ENCODE peak calls at places on chromosome 1, in ten cellular contexts. B, I, T, Y, V, N, M, A, K and U are unnamed samples.

GRCh38 chr1:153745417-153745816 is 17.6 kb downstream of the INTS3 start:
- DNase-seq in Y (no peak), K (no peak), V (no peak), M (no peak), N (no peak), I (no peak), B (no peak), T (no peak), A (no peak), U (no peak)

GRCh38 chr1:17419626-17420328 is 19.7 kb downstream of the RCC2 start:
- DNase-seq in A (peak; percentile 83), T (peak; percentile 6), Y (peak; percentile 72), M (peak; percentile 23), N (peak; percentile 35), B (peak; percentile 21), I (peak; percentile 81), V (no peak), K (peak; percentile 78), U (no peak)

GRCh38 chr1:18936471-18936813 is 20.0 kb downstream of the IFFO2 start:
- DNase-seq in N (no peak), T (no peak), A (no peak), Y (no peak), K (no peak), I (no peak), M (no peak), B (no peak), V (peak; percentile 77), U (no peak)

GRCh38 chr1:153652795-153653507 is 5.6 kb upstream of the SNAPIN start:
- DNase-seq in V (peak; percentile 73), I (peak; percentile 80), M (no peak), B (no peak), T (no peak), N (no peak), Y (no peak), A (peak; percentile 64), K (no peak), U (no peak)

GRCh38 chr1:156134716-156135435 is 18.5 kb upstream of the SEMA4A start:
- DNase-seq in Y (no peak), N (no peak), I (no peak), T (no peak), A (no peak), B (no peak), M (no peak), K (no peak), V (no peak), U (no peak)

GRCh38 chr1:166902279-166902678 is 26.2 kb upstream of the TADA1 start:
- DNase-seq in B (peak; percentile 81), A (no peak), I (peak; percentile 18), T (no peak), M (no peak), V (peak; percentile 69), N (no peak), K (no peak), Y (no peak), U (no peak)

GRCh38 chr1:185152187-185152767 is 4.5 kb downstream of the TRMT1L start:
- DNase-seq in B (no peak), V (no peak), K (no peak), A (no peak), M (no peak), T (no peak), I (peak; percentile 64), Y (no peak), N (no peak), U (no peak)

GRCh38 chr1:67685558-67686271 is 714 bp downstream of the GADD45A start:
- DNase-seq in K (peak; percentile 21), N (peak; percentile 56), Y (peak; percentile 42), V (peak; percentile 62), A (peak; percentile 79), T (no peak), M (peak; percentile 44), I (peak; percentile 65), B (peak; percentile 36), U (peak; percentile 20)

GRCh38 chr1:220342853-220343252 is 70.6 kb upstream of the RAB3GAP2 start:
- DNase-seq in Y (no peak), M (no peak), I (peak; percentile 63), B (no peak), A (no peak), V (no peak), N (no peak), K (no peak), T (peak; percentile 40), U (no peak)

GRCh38 chr1:2594001-2594640 is 7.5 kb downstream of the PRXL2B start:
- DNase-seq in M (no peak), N (no peak), K (no peak), A (peak; percentile 70), Y (no peak), I (peak; percentile 80), T (no peak), V (peak; percentile 38), B (no peak), U (no peak)

GRCh38 chr1:8212443-8212920 is 105.4 kb upstream of the SLC45A1 start:
- DNase-seq in N (no peak), T (no peak), A (no peak), V (no peak), M (no peak), B (no peak), Y (no peak), I (no peak), K (no peak), U (no peak)

GRCh38 chr1:62508187-62508758 is 71.4 kb downstream of the USP1 start:
- DNase-seq in B (no peak), A (no peak), N (no peak), K (peak; percentile 4), I (peak; percentile 57), M (no peak), Y (peak; percentile 9), V (peak; percentile 56), T (no peak), U (no peak)

GRCh38 chr1:200512191-200512590 is 102.4 kb upstream of the ZNF281 start:
- DNase-seq in M (no peak), Y (no peak), K (no peak), A (no peak), V (peak; percentile 75), I (peak; percentile 88), T (no peak), B (no peak), N (no peak), U (no peak)